ENCODE peak calls at places on chromosomes 11 and 22, in eight cellular contexts. W, P, S, H, U, G, X and O are unnamed samples.
A peak's percentile ranks its signal among the peaks of the same experiment; 100 is the strongest.

GRCh38 chr11:11044137-11044855 is 186.4 kb upstream of the ZBED5 start:
- DNase-seq in X (no peak), H (no peak), G (no peak), U (no peak), W (no peak), S (no peak), P (no peak), O (no peak)

GRCh38 chr11:62504158-62504973 is 42.2 kb downstream of the AHNAK start:
- DNase-seq in H (peak; percentile 83), P (no peak), G (no peak), W (no peak), X (no peak), S (no peak), U (no peak), O (no peak)

GRCh38 chr22:36347094-36347493 is 40.7 kb downstream of the MYH9 start:
- DNase-seq in S (no peak), W (no peak), H (no peak), G (no peak), X (no peak), U (no peak), P (no peak), O (no peak)

GRCh38 chr11:2219318-2220017 is 47.9 kb upstream of the TH start:
- DNase-seq in W (no peak), S (no peak), U (no peak), H (no peak), P (no peak), X (no peak), G (no peak), O (no peak)

GRCh38 chr11:59216654-59217640 is 4.2 kb upstream of the MPEG1 start:
- DNase-seq in W (no peak), H (no peak), U (no peak), G (no peak), X (peak; percentile 53), P (no peak), S (peak; percentile 80), O (no peak)

GRCh38 chr11:95715777-95716241 is 73.8 kb downstream of the FAM76B start:
- DNase-seq in U (no peak), H (no peak), S (no peak), G (no peak), X (peak; percentile 48), W (no peak), P (no peak), O (no peak)

GRCh38 chr11:119863811-119864601 is 135.0 kb upstream of the NECTIN1 start:
- DNase-seq in S (peak; percentile 38), P (no peak), H (peak; percentile 81), U (no peak), X (no peak), W (no peak), G (no peak), O (no peak)

GRCh38 chr11:132770802-132771545 is 761.3 kb downstream of the OPCML start:
- DNase-seq in H (no peak), X (peak; percentile 10), W (no peak), U (no peak), S (no peak), P (no peak), G (no peak), O (no peak)

GRCh38 chr11:119797137-119797611 is 68.2 kb upstream of the NECTIN1 start:
- DNase-seq in G (no peak), P (no peak), S (peak; percentile 45), W (no peak), U (peak; percentile 42), H (peak; percentile 83), X (no peak), O (no peak)

GRCh38 chr11:60389279-60389910 is 6.9 kb upstream of the MS4A14 start:
- DNase-seq in G (no peak), S (no peak), P (no peak), H (no peak), W (no peak), U (no peak), X (no peak), O (no peak)

GRCh38 chr22:42344391-42344861 is 74.0 kb upstream of the TCF20 start:
- DNase-seq in G (no peak), U (no peak), W (no peak), P (peak; percentile 53), H (peak; percentile 92), X (no peak), S (peak; percentile 68), O (no peak)

GRCh38 chr22:18973264-18974031 is 37.4 kb upstream of the PRODH start:
- DNase-seq in U (peak; percentile 56), H (peak; percentile 31), S (no peak), G (no peak), X (no peak), W (no peak), P (no peak), O (no peak)

GRCh38 chr22:33492210-33492651 is 428.0 kb downstream of the LARGE1 start:
- DNase-seq in H (no peak), S (no peak), U (no peak), G (no peak), W (no peak), X (peak; percentile 36), P (no peak), O (no peak)

GRCh38 chr11:29024386-29024785 is 916.2 kb downstream of the METTL15 start:
- DNase-seq in X (no peak), G (no peak), S (no peak), P (no peak), W (no peak), H (no peak), U (no peak), O (no peak)

GRCh38 chr11:27861706-27862430 is 161.6 kb upstream of the BDNF start:
- DNase-seq in X (peak; percentile 84), H (no peak), U (no peak), W (peak; percentile 77), G (no peak), P (no peak), S (no peak), O (no peak)

DNA sequence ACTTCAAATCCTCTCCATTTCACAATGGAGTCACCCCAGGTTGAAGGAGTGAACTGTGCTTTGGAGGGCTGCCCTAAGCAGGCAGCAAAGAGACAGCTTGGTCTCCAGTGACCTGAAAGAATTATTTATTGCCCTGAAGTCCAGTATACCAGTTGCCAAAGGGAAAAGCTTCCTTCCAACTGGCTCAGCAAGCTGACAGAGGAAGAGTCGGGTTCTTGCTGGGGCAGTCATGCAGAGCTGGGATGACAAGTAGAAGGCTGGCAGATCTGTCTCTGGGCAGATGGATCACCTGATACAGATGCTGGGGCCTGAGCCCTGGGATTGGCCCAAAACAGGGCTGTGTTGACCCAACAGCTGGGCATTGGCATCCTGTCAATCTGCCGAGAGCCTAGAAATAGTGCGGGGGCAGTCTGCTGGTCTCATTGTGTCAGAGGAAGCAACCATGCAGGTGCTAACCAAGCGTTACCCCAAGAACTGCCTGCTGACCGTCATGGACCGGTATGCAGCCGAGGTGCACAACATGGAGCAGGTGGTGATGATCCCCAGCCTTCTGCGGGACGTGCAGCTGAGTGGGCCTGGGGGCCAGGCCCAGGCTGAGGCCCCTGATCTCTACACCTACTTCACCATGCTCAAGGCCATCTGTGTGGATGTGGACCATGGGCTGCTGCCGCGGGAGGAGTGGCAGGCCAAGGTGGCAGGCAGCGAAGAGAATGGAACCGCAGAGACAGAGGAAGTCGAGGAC is at the start of gene THRSP:
- DNase-seq in U (peak; percentile 60), S (no peak), X (no peak), H (no peak), W (no peak), P (no peak), G (no peak), O (no peak)
- H3K36me3 ChIP-seq in U (peaks cover 4% of the 10 kb centered on the region), S (no peaks in the 10 kb centered on the region), X (peaks cover 12% of the 10 kb centered on the region), H (no peaks in the 10 kb centered on the region), W (no peaks in the 10 kb centered on the region), P (peaks cover 10% of the 10 kb centered on the region), G (peaks cover 9% of the 10 kb centered on the region), O (no peaks in the 10 kb centered on the region)

GRCh38 chr22:21972806-21973205 is 9.8 kb downstream of the TOP3B start:
- DNase-seq in U (no peak), S (no peak), X (no peak), P (no peak), W (no peak), H (no peak), G (no peak), O (no peak)

GRCh38 chr22:21970800-21971617 is 11.6 kb downstream of the TOP3B start:
- DNase-seq in P (no peak), H (no peak), X (no peak), U (no peak), G (no peak), W (no peak), S (no peak), O (no peak)

GRCh38 chr22:21970037-21970799 is 12.4 kb downstream of the TOP3B start:
- DNase-seq in G (no peak), U (no peak), X (no peak), W (no peak), S (no peak), P (no peak), H (no peak), O (no peak)

GRCh38 chr22:21972293-21972779 is 10.3 kb downstream of the TOP3B start:
- DNase-seq in U (no peak), H (peak; percentile 96), G (peak; percentile 77), P (no peak), W (no peak), X (peak; percentile 57), S (no peak), O (peak; percentile 28)

DNA sequence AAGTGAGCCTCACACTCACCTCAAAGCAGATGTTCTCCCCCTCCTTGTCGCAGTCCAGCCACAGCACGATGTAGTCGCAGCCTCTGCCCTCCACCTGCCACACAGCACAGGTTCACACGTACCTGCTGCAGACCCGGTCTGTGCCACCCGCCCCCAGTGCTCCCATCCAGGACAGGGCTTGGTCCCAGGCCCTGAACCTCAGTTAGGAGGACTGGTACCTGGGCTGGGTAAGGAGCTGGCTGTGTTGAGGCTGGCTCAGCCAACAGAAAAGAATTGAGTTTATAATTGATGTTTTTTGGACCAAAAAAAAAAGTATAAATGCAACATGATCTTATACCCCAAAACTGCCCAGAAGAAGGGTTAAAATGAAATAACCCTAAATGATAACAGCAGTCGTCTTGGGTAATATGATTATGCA is 10.7 kb downstream of the TOP3B start:
- DNase-seq in X (no peak), S (no peak), U (no peak), P (no peak), H (no peak), G (no peak), W (no peak), O (no peak)
- H3K36me3 ChIP-seq in X (peaks cover 70% of the 10 kb centered on the region), S (no peaks in the 10 kb centered on the region), U (peaks cover 42% of the 10 kb centered on the region), P (peaks cover 85% of the 10 kb centered on the region), H (peaks cover 45% of the 10 kb centered on the region), G (peaks cover 76% of the 10 kb centered on the region), W (peaks cover 49% of the 10 kb centered on the region), O (peaks cover 67% of the 10 kb centered on the region)

GRCh38 chr11:114250180-114250579 is 46.0 kb upstream of the NNMT start:
- DNase-seq in X (no peak), H (no peak), P (no peak), W (no peak), U (no peak), S (no peak), G (no peak), O (no peak)
- H3K36me3 ChIP-seq in X (peaks cover 91% of the 10 kb centered on the region), H (no peaks in the 10 kb centered on the region), P (peaks cover 96% of the 10 kb centered on the region), W (no peaks in the 10 kb centered on the region), U (peaks cover 34% of the 10 kb centered on the region), S (no peaks in the 10 kb centered on the region), G (no peaks in the 10 kb centered on the region), O (no peaks in the 10 kb centered on the region)

DNA sequence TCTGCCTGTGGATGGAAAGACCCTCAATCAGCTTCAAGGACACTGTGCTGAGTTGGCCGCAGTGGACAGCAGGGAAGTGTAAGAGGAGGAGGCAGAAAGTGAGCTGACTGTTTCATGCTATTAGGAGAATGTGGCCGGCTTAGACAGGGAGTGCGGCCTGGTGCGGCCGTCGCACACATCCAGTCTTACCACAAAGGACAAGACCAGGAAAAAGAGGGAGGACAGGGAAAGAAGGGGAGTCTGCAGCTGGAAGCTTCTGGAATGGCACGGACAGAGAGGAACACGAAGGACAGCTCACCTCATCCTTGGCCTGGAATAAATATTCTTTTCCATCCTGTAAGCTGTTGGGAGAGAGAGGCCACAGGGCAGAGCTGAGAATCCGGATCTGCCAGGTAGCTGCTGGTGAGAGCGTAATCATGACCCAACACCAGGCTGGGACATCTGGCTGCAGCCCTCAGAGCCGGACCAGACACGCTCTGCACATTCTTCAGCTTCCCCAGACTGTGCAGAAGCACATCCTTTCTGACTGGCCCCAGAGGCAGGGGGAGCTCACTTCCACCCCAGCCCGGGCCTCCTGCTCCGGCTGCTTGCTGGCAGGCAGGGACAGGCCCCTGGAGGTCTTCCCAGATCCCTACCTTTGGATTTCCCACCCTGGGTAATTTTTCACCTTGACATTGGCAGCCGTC is 8.6 kb upstream of the RBM4B start:
- DNase-seq in G (no peak), S (peak; percentile 36), U (no peak), H (peak; percentile 42), W (no peak), P (no peak), X (peak; percentile 15), O (no peak)
- H3K36me3 ChIP-seq in G (peaks cover 69% of the 10 kb centered on the region), S (no peaks in the 10 kb centered on the region), U (peaks cover 7% of the 10 kb centered on the region), H (peaks cover 1% of the 10 kb centered on the region), W (no peaks in the 10 kb centered on the region), P (no peaks in the 10 kb centered on the region), X (no peaks in the 10 kb centered on the region), O (no peaks in the 10 kb centered on the region)